ENCODE peak calls at places on chromosomes 12 and 14, in nine cellular contexts. I is NCI-H1417; N is stimulated activated naive CD4-positive, alpha-beta T cell; V is lung microvascular endothelial cell; S is D341Med; J is left ventricle myocardium inferior; L is foreskin keratinocyte; Y is GM12878; D is frontal cortex. O is an unnamed sample.
A peak's percentile ranks its signal among the peaks of the same experiment; 100 is the strongest.

GRCh38 chr12:87086118-87086891 is 830.1 kb upstream of the MGAT4C start:
- DNase-seq in Y (no peak), S (no peak), I (no peak), J (no peak), D (no peak), V (no peak), N (no peak), L (peak; percentile 10), O (no peak)

GRCh38 chr14:104845834-104846441 is 19.1 kb upstream of the CEP170B start:
- DNase-seq in S (no peak), V (no peak), Y (no peak), L (no peak), I (no peak), N (no peak), J (no peak), D (no peak), O (no peak)

GRCh38 chr14:105045710-105046326 is 19.4 kb downstream of the GPR132 start:
- DNase-seq in S (peak; percentile 95), N (peak; percentile 90), J (peak; percentile 89), V (peak; percentile 88), D (peak; percentile 84), L (no peak), Y (no peak), I (peak; percentile 91), O (peak; percentile 97)

GRCh38 chr12:51926718-51927117 is 19.4 kb downstream of the ACVRL1 start:
- DNase-seq in Y (no peak), I (peak; percentile 27), V (peak; percentile 85), L (no peak), S (peak; percentile 70), N (peak; percentile 21), D (no peak), J (no peak), O (no peak)

GRCh38 chr14:88559852-88560251 is 3.0 kb upstream of the ZC3H14 start:
- DNase-seq in I (peak; percentile 18), L (no peak), Y (no peak), V (peak; percentile 47), N (no peak), D (no peak), S (no peak), J (no peak), O (peak; percentile 41)

GRCh38 chr12:22299294-22299912 is 35.1 kb downstream of the ST8SIA1 start:
- DNase-seq in S (no peak), I (peak; percentile 23), N (no peak), D (no peak), Y (no peak), L (no peak), V (no peak), J (no peak), O (no peak)

GRCh38 chr12:94832780-94833760 is 170.4 kb downstream of the NDUFA12 start:
- DNase-seq in S (peak; percentile 48), J (no peak), Y (no peak), L (no peak), N (no peak), V (no peak), D (no peak), I (peak; percentile 96), O (no peak)

GRCh38 chr12:89651192-89651591 is 57.4 kb downstream of the ATP2B1 start:
- DNase-seq in S (no peak), Y (no peak), I (no peak), N (no peak), J (no peak), V (no peak), D (no peak), L (no peak), O (no peak)

GRCh38 chr12:132206093-132206434 is 61.8 kb downstream of the NOC4L start:
- DNase-seq in N (no peak), D (no peak), L (no peak), V (no peak), J (no peak), I (no peak), Y (no peak), S (no peak), O (no peak)

GRCh38 chr12:56206373-56207166 is 15.2 kb downstream of the RNF41 start:
- DNase-seq in S (peak; percentile 80), Y (no peak), D (no peak), V (peak; percentile 74), L (no peak), N (no peak), J (peak; percentile 43), I (no peak), O (peak; percentile 67)

GRCh38 chr14:22450266-22450665 is 138.8 kb downstream of the DAD1 start:
- DNase-seq in D (no peak), N (no peak), J (no peak), S (no peak), Y (no peak), L (no peak), I (no peak), V (no peak), O (no peak)

GRCh38 chr12:6603095-6603567 is 4.0 kb downstream of the CHD4 start:
- DNase-seq in D (no peak), V (no peak), N (no peak), L (no peak), I (peak; percentile 38), J (peak; percentile 64), Y (no peak), S (peak; percentile 89), O (peak; percentile 51)

GRCh38 chr14:93533864-93534263 is 103.1 kb downstream of the UNC79 start:
- DNase-seq in Y (peak; percentile 47), L (no peak), N (no peak), D (no peak), S (no peak), J (no peak), I (no peak), V (no peak), O (no peak)

GRCh38 chr12:128076188-128076587 is 190.8 kb upstream of the TMEM132C start:
- DNase-seq in N (no peak), D (no peak), Y (no peak), S (no peak), V (no peak), J (no peak), L (no peak), I (no peak), O (no peak)

GRCh38 chr14:30354439-30354838 is 204.5 kb upstream of the G2E3 start:
- DNase-seq in J (no peak), I (peak; percentile 74), Y (no peak), S (no peak), V (no peak), L (no peak), D (no peak), N (no peak), O (no peak)

GRCh38 chr12:3557791-3558190 is 66.8 kb downstream of the PRMT8 start:
- DNase-seq in D (no peak), N (no peak), Y (no peak), S (no peak), V (no peak), J (no peak), L (no peak), I (no peak), O (no peak)

GRCh38 chr12:125029756-125030358 is 35.4 kb upstream of the AACS start:
- DNase-seq in I (no peak), D (no peak), N (no peak), S (peak; percentile 68), J (no peak), Y (no peak), V (no peak), L (no peak), O (no peak)

GRCh38 chr12:42608196-42608825 is 18.8 kb upstream of the PRICKLE1 start:
- DNase-seq in N (no peak), V (no peak), D (no peak), J (no peak), Y (no peak), S (no peak), L (no peak), I (no peak), O (no peak)

GRCh38 chr12:76820888-76821482 is 57.1 kb downstream of the ZDHHC17 start:
- DNase-seq in N (no peak), Y (no peak), D (peak; percentile 2), L (no peak), J (no peak), V (peak; percentile 55), S (peak; percentile 69), I (peak; percentile 8), O (peak; percentile 34)

GRCh38 chr12:66241061-66242043 is 52.3 kb downstream of the IRAK3 start:
- DNase-seq in I (no peak), D (no peak), V (no peak), L (no peak), N (no peak), J (no peak), S (no peak), Y (no peak), O (no peak)

GRCh38 chr14:33685026-33685425 is 265.8 kb downstream of the EGLN3 start:
- DNase-seq in S (no peak), I (no peak), Y (no peak), J (no peak), D (no peak), N (no peak), L (no peak), V (no peak), O (no peak)

GRCh38 chr14:48563465-48563864 is 888.1 kb upstream of the MDGA2 start:
- DNase-seq in N (no peak), J (no peak), V (no peak), D (no peak), L (peak; percentile 89), I (no peak), Y (no peak), S (no peak), O (no peak)

GRCh38 chr12:83065562-83065961 is 378.9 kb downstream of the TMTC2 start:
- DNase-seq in S (no peak), J (no peak), V (no peak), D (no peak), I (no peak), L (no peak), N (no peak), Y (no peak), O (no peak)

GRCh38 chr12:11584213-11584855 is 65.1 kb upstream of the ETV6 start:
- DNase-seq in N (no peak), S (no peak), I (no peak), Y (no peak), L (no peak), V (peak; percentile 16), D (no peak), J (no peak), O (no peak)

GRCh38 chr14:50920482-50921225 is 23.6 kb downstream of the PYGL start:
- DNase-seq in I (no peak), J (no peak), N (no peak), V (peak; percentile 78), S (no peak), Y (no peak), D (no peak), L (no peak), O (no peak)

GRCh38 chr12:57456145-57456700 is 1.1 kb downstream of the INHBE start:
- DNase-seq in D (no peak), J (no peak), N (peak; percentile 29), Y (no peak), I (peak; percentile 63), V (peak; percentile 54), L (no peak), S (peak; percentile 71), O (no peak)

GRCh38 chr12:94039199-94039840 is 109.1 kb upstream of the PLXNC1 start:
- DNase-seq in S (no peak), N (no peak), I (no peak), J (no peak), Y (no peak), V (no peak), D (no peak), L (no peak), O (no peak)

GRCh38 chr14:52802597-52802996 is 11.2 kb upstream of the GNPNAT1 start:
- DNase-seq in D (no peak), S (no peak), V (no peak), L (peak; percentile 81), Y (no peak), I (no peak), J (no peak), N (no peak), O (no peak)

GRCh38 chr12:18797604-18798003 is 59.7 kb downstream of the CAPZA3 start:
- DNase-seq in S (no peak), J (no peak), I (no peak), Y (no peak), L (no peak), D (no peak), N (no peak), V (no peak), O (no peak)

GRCh38 chr12:127681151-127681754 is 585.7 kb upstream of the TMEM132C start:
- DNase-seq in N (no peak), V (no peak), J (no peak), D (no peak), Y (no peak), S (no peak), L (no peak), I (no peak), O (no peak)

GRCh38 chr14:102363182-102363952 is 626 bp downstream of the TECPR2 start:
- DNase-seq in J (peak; percentile 53), I (peak; percentile 42), N (peak; percentile 44), V (no peak), D (no peak), Y (no peak), S (no peak), L (no peak), O (no peak)

O was measured in SK-N-SH.